ENCODE peak calls at places on chromosomes 4 and X, in seven cellular contexts. G, D, Q, E, W, B and Y are unnamed samples.

GRCh38 chr4:129561886-129562285 is 465.9 kb downstream of the C4orf33 start:
- DNase-seq in W (peak), G (no peak), E (no peak), D (no peak), B (no peak), Q (no peak), Y (no peak)

GRCh38 chrX:133921764-133922389 is 63.5 kb downstream of the GPC3 start:
- DNase-seq in G (peak), W (peak), Q (peak), B (peak), D (peak), E (peak), Y (peak)

GRCh38 chrX:13180807-13181206 is 136.4 kb upstream of the FAM9C start:
- DNase-seq in Q (no peak), G (no peak), E (no peak), W (peak), D (no peak), B (no peak), Y (no peak)

GRCh38 chrX:119468186-119468929 is at the start of gene SLC25A5:
- DNase-seq in E (peak), W (peak), B (no peak), D (peak), Q (peak), G (peak), Y (peak)

GRCh38 chr4:35539404-35540055 is 704.8 kb downstream of the ARAP2 start:
- DNase-seq in Q (no peak), W (no peak), D (peak), B (no peak), E (no peak), G (no peak), Y (no peak)

GRCh38 chrX:18424482-18425198 is 768 bp upstream of the CDKL5 start:
- DNase-seq in B (no peak), E (peak), D (peak), G (no peak), Q (no peak), W (peak), Y (peak)

GRCh38 chrX:21181232-21181853 is 192.9 kb upstream of the CNKSR2 start:
- DNase-seq in D (no peak), Q (no peak), B (no peak), W (no peak), G (no peak), E (no peak), Y (no peak)

GRCh38 chrX:118325453-118325852 is 20.5 kb upstream of the WDR44 start:
- DNase-seq in G (no peak), B (no peak), D (no peak), Q (no peak), W (peak), E (no peak), Y (no peak)

GRCh38 chrX:107715331-107716044 is 60.1 kb downstream of the TSC22D3 start:
- DNase-seq in W (no peak), B (no peak), G (peak), Q (no peak), D (no peak), E (no peak), Y (no peak)

GRCh38 chr4:125357675-125358074 is 42.9 kb downstream of the FAT4 start:
- DNase-seq in D (no peak), Q (no peak), W (no peak), G (peak), E (no peak), B (no peak), Y (peak)

GRCh38 chr4:78599931-78600375 is 48.4 kb downstream of the ANXA3 start:
- DNase-seq in Q (no peak), D (no peak), E (no peak), W (no peak), B (no peak), G (no peak), Y (no peak)